ENCODE peak calls at places on chromosomes 7 and 10, in five cellular contexts. X is GM12865, T is astrocyte of the spinal cord, U is Caco-2, R is endodermal cell. G is an unnamed sample.

GRCh38 chr10:70479161-70479531 is 579 bp downstream of the PALD1 start:
- DNase-seq in X (no peak), T (no peak), U (no peak), R (peak), G (no peak)

GRCh38 chr10:3248526-3249255 is 76.1 kb upstream of the PITRM1 start:
- DNase-seq in X (no peak), T (peak), U (no peak), R (no peak), G (no peak)

GRCh38 chr10:99689461-99689860 is 30.2 kb downstream of the ENTPD7 start:
- DNase-seq in X (no peak), T (no peak), U (no peak), R (no peak), G (no peak)

GRCh38 chr7:122770943-122771342 is 68.2 kb upstream of the RNF148 start:
- DNase-seq in X (no peak), T (no peak), U (no peak), R (no peak), G (no peak)

GRCh38 chr7:136251826-136252225 is 274.7 kb upstream of the MTPN start:
- DNase-seq in X (no peak), T (no peak), U (no peak), R (no peak), G (no peak)

GRCh38 chr10:58579011-58579655 is 66.5 kb downstream of the BICC1 start:
- DNase-seq in X (no peak), T (no peak), U (peak), R (peak), G (no peak)

GRCh38 chr10:78336402-78336791 is 302.7 kb downstream of the RPS24 start:
- DNase-seq in X (no peak), T (peak), U (no peak), R (peak), G (no peak)

GRCh38 chr10:6786579-6787031 is 206.5 kb upstream of the PRKCQ start:
- DNase-seq in X (no peak), T (peak), U (peak), R (no peak), G (no peak)

GRCh38 chr7:13604178-13604577 is 385.3 kb downstream of the ETV1 start:
- DNase-seq in X (no peak), T (peak), U (no peak), R (no peak), G (no peak)

DNA sequence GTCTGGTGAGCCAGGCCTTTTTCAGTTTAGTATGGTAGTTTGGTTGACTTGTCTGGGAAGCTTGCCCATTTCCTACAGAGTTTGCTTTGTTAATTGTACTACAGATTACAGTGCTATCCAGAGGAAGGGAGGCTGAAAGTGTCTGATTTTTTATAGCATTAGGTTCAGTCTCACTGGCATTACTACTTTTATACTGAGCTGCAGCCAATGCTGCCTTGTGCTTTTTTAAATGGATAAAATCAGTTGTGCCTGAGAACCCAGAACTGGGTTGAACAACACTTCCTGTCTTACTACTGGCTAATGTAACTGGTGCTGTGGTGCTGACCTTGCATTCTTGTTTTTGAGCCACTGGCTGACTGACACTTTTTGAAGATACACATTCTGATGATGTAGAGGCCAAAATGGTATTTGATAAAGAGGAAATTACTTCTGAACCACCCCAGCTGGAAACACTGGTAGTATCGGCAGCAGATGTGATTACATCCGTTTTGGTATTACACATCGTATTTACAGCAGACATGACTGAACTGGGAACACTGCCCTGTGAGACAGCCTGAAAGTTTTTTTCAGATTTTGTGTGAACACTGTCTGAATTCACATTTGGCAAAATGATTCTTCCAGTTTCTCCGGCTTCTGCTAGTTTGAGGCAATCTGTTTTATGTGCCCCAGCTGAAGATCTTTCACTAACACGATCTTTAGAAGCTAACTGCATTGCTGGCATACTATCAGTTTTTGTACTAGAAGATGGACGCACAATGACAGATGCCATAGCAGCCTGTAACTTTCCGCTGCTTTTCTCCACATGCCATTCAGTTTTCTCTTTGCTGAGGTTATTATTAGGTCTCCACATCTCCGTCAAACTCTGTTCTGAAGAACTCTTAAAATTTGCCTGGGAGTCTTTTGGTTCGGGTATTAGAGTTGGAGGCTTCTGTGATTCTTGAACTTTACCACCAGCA is 74.1 kb downstream of the NRBF2 start:
- DNase-seq in X (peak), T (peak), U (no peak), R (no peak), G (no peak)
- H3K4me3 ChIP-seq in X (peak), T (no peak), U (no peak), R (no peak), G (no peak)

GRCh38 chr7:1995426-1995825 is 237.3 kb downstream of the MAD1L1 start:
- DNase-seq in X (no peak), T (no peak), U (no peak), R (no peak), G (no peak)
- H3K4me3 ChIP-seq in X (no peak), T (no peak), U (no peak), R (no peak), G (no peak)

DNA sequence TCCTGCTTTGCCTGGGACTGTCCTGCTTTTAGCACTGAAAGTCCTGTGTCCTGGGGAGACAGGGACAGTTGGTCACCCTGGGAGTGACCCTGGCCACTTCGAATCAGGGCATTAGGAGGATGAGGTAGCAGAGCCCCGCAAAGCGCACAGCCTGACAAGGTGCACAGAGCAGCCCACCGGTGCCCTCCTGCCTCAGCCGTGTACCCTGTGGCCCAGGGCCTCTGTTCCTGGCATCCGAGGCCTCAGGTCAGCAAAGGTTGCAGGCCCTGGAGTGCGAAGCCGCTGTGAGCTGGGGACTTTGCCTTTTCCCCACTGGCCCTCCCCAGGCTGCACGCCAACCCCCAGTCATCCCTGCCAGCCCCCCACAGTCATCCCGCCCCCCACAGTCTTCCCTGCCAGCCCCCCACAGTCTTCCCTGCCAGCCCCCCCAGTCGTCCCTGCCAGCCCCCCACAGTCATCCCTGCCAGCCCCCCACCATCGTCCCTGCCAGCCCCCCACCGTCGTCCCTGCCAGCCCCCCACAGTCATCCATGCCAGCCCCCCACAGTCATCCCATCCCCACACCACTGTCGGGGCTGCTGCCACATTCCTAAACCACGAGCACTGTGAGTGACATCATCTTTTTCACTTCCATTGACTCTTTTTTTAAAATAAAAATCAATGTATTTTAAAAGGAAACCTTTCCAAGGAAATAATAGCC is 91.8 kb downstream of the RGS10 start:
- DNase-seq in X (no peak), T (no peak), U (no peak), R (no peak), G (no peak)
- H3K4me3 ChIP-seq in X (no peak), T (no peak), U (no peak), R (no peak), G (no peak)

GRCh38 chr10:33008499-33009243 is 50.6 kb upstream of the ITGB1 start:
- DNase-seq in X (peak), T (peak), U (peak), R (peak), G (no peak)

GRCh38 chr10:33005322-33006282 is 47.6 kb upstream of the ITGB1 start:
- DNase-seq in X (peak), T (peak), U (peak), R (peak), G (peak)

GRCh38 chr10:33010132-33011037 is 52.4 kb upstream of the ITGB1 start:
- DNase-seq in X (no peak), T (peak), U (peak), R (peak), G (no peak)

GRCh38 chr10:33006342-33006887 is 48.4 kb upstream of the ITGB1 start:
- DNase-seq in X (no peak), T (no peak), U (no peak), R (no peak), G (no peak)

DNA sequence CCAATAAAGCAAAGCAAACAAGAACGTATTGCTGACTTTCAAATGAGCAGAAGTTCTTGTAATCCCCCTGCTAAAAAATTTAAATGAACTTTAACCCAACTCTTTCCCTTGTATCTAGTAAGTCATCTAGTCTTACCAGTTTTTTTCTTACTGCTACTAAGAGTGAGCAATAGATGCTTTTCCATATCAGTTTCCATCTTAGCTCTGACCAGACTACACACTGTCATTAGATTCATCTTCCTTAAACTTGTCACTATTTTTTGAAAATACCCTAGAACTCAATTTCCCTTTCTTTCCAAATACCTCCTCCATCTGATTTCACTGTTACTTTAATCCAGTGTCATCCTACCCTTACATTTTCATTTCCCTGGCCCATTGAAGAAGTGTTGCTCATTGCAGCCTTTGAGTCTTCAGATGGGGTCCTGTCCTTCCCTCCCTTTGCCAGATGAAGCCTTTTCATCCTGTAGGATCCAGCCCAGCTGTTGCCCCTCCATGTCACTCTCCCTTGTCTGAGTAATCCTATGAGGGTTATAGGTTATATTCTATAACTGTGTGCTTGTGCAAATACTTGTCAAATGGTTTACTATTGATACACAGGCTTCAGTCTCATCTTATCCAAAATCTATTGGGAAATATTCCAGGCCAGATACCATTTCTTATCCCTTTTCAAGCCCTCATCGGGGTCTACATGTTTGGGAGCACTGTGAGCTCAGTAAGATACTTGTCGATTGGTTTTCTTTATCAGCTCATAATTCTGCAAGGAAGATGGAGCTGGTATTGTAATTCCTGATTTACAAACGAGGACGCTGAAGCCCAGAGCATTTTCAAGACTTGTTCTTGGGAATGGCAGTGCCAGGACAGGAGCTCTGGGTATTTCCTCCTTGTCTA is 51.5 kb upstream of the ITGB1 start:
- DNase-seq in X (no peak), T (no peak), U (no peak), R (no peak), G (no peak)
- H3K4me3 ChIP-seq in X (no peak), T (no peak), U (no peak), R (no peak), G (no peak)

DNA sequence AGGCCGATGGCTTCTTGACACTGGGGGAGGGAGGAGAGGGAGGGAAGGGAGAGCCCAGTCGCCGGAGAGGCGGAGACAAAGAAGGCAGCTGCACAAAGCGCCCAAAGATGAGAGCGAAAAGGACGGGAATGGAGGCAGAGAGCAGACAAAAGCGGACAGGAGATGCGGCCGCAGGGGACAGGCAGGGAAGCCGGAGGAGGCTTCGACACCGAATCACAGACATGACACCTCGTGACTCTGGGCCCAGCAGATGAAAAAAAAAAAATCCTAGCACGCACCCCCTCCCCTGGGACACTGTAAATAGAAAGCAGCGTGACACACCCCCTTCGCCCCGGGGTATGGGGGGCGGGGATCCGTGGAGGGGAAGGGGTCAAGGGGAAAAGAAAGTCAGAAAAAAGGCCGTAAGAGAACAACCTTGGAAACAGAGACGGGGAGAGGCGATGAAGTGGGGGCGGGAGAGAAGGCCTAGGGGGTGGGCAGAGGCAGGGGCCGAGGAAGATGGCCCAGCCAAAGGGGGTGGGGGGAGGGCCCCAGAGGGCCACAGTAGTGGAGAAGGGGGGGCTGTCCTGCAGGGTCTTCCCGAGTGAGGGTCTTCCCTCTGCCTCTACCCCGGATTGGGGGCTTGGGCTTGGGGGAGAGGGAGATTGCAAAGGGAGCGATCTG is 845 bp downstream of the NAT16 start:
- DNase-seq in X (no peak), T (no peak), U (no peak), R (peak), G (no peak)
- H3K4me3 ChIP-seq in X (no peak), T (no peak), U (peak), R (peak), G (no peak)

GRCh38 chr10:80988755-80989154 is 451.1 kb downstream of the SH2D4B start:
- DNase-seq in X (peak), T (no peak), U (no peak), R (no peak), G (no peak)
- H3K4me3 ChIP-seq in X (no peak), T (no peak), U (no peak), R (no peak), G (no peak)

GRCh38 chr7:27163776-27164380 is 1.5 kb downstream of the HOXA9 start:
- DNase-seq in X (no peak), T (no peak), U (no peak), R (no peak), G (no peak)
- H3K4me3 ChIP-seq in X (no peak), T (peak), U (peak), R (no peak), G (no peak)

DNA sequence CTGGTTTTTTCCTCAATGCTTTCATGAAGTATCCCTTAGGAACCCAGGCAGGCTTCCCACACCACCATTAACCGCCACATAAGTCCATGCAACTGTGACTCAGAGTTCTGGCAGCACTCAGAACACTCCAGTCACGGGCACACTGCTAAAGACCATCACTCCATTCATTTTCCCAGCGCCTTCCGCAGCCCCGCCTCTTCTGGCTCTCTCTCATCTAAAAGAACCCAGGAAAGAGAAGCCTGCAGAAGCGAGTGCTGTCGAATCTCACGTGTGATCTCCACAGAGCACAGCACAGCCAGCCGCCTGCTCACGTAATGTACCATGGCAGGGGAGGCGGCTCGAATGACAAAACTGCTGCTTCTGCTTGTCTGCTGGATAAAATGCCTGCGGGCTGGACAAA is 1.9 kb downstream of the PSMG3 start:
- DNase-seq in X (no peak), T (peak), U (no peak), R (no peak), G (no peak)
- H3K4me3 ChIP-seq in X (no peak), T (no peak), U (no peak), R (no peak), G (no peak)

DNA sequence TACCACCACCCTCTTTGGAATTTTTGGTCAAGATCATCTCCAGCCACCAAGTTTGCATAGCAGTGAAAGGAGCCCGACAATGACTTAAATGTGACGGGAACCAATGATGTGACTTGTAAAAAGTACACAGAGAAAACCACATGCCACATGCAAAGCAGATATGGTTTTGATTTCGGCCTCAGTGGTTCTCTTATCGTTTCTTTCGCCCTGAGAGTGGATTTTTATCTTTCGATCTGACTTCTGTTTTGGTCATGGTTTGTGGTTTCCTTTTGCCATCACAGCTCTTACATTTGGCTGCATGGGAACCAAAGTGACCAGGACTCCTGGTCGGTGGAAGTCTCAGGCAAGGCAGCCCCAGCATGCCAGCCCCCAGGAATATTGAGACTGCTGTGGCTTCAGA is 31.5 kb downstream of the TCF7L2 start:
- DNase-seq in X (peak), T (peak), U (no peak), R (no peak), G (no peak)
- H3K4me3 ChIP-seq in X (no peak), T (no peak), U (no peak), R (no peak), G (no peak)